ENCODE peak calls at places on chromosomes 13 and 19, in nine cellular contexts. E is Peyer's patch; G is T-helper 9 cell; N is AML-193; K is activated CD4-positive, alpha-beta T cell treated with anti-CD3 and anti-CD28 coated beads for 24 hours; L is activated T-helper 2 cell treated with anti-CD3 and anti-CD28 coated beads, Interferon-gamma antibody, Interleukin-2, Interleukin-4, amounts not matched to agents 10 μg/mL and 5 μg/mL and 100 μg/mL, durations not matched to agents 14 hours and 24 hours and 36 hours; X is IMR-90; I is ELF-1; V is cardiac muscle cell. A is an unnamed sample.
A peak's percentile ranks its signal among the peaks of the same experiment; 100 is the strongest.

GRCh38 chr19:48913114-48913513 is 13.0 kb downstream of the NUCB1 start:
- DNase-seq in G (no peak), X (no peak), N (no peak), E (no peak), I (peak; percentile 59), K (no peak), L (no peak), V (no peak), A (no peak)

GRCh38 chr13:106595623-106596022 is 27.7 kb upstream of the ARGLU1 start:
- DNase-seq in G (no peak), V (no peak), E (no peak), I (no peak), K (no peak), X (no peak), L (no peak), N (no peak), A (no peak)

GRCh38 chr13:75050419-75051066 is 431.4 kb downstream of the TBC1D4 start:
- DNase-seq in X (peak; percentile 1), V (no peak), L (no peak), G (no peak), I (no peak), K (no peak), N (no peak), E (no peak), A (no peak)

GRCh38 chr13:29975287-29975686 is 124.9 kb upstream of the UBL3 start:
- DNase-seq in G (no peak), V (no peak), E (no peak), L (no peak), I (no peak), X (no peak), N (no peak), K (no peak), A (no peak)

GRCh38 chr13:22744688-22745452 is 435.9 kb upstream of the SGCG start:
- DNase-seq in X (no peak), K (no peak), E (no peak), G (no peak), L (no peak), V (no peak), N (no peak), I (no peak), A (no peak)

GRCh38 chr19:47756953-47757608 is 11.7 kb downstream of the NOP53 start:
- DNase-seq in K (no peak), E (no peak), G (no peak), L (no peak), V (no peak), N (no peak), I (no peak), X (no peak), A (no peak)

GRCh38 chr19:33727331-33728028 is 69.2 kb upstream of the KCTD15 start:
- DNase-seq in V (no peak), G (no peak), I (no peak), N (no peak), K (no peak), E (no peak), X (no peak), L (no peak), A (no peak)

GRCh38 chr13:41345921-41346589 is 35.0 kb downstream of the NAA16 start:
- DNase-seq in K (no peak), I (no peak), G (no peak), E (no peak), N (no peak), V (no peak), X (peak; percentile 44), L (no peak), A (no peak)

GRCh38 chr19:49154279-49154678 is 917 bp downstream of the HRC start:
- DNase-seq in G (no peak), I (no peak), L (no peak), K (no peak), E (no peak), N (no peak), V (no peak), X (no peak), A (no peak)

GRCh38 chr19:38451629-38452028 is 18.1 kb downstream of the RYR1 start:
- DNase-seq in V (no peak), I (no peak), K (no peak), L (no peak), E (no peak), N (no peak), X (no peak), G (no peak), A (no peak)

GRCh38 chr19:18847516-18848463 is 16.0 kb downstream of the UPF1 start:
- DNase-seq in G (no peak), V (no peak), X (no peak), N (no peak), E (no peak), K (no peak), I (no peak), L (no peak), A (no peak)

GRCh38 chr19:31529121-31529520 is 179.9 kb upstream of the TSHZ3 start:
- DNase-seq in X (no peak), G (no peak), L (no peak), I (peak; percentile 63), K (no peak), V (no peak), E (no peak), N (no peak), A (no peak)

GRCh38 chr13:113033498-113033897 is 64.5 kb downstream of the MCF2L start:
- DNase-seq in I (no peak), L (no peak), V (no peak), E (no peak), G (no peak), X (no peak), N (no peak), K (no peak), A (no peak)

GRCh38 chr13:113117335-113117872 is 5.2 kb upstream of the F10 start:
- DNase-seq in K (no peak), I (no peak), N (no peak), G (no peak), V (no peak), L (no peak), X (no peak), E (no peak), A (no peak)

GRCh38 chr13:113603116-113603710 is 18.7 kb downstream of the TFDP1 start:
- DNase-seq in X (no peak), E (no peak), K (no peak), G (no peak), V (no peak), L (no peak), N (no peak), I (no peak), A (no peak)

GRCh38 chr19:13013649-13014048 is 18.4 kb downstream of the NFIX start:
- DNase-seq in G (no peak), K (no peak), N (no peak), I (no peak), X (no peak), E (no peak), L (no peak), V (no peak), A (no peak)

GRCh38 chr13:51044023-51044665 is 66.9 kb downstream of the C13orf42 start:
- DNase-seq in K (no peak), V (no peak), N (no peak), G (no peak), E (no peak), X (no peak), L (no peak), I (no peak), A (no peak)

GRCh38 chr13:82800391-82800790 is 1081.9 kb downstream of the SLITRK1 start:
- DNase-seq in V (no peak), K (no peak), N (no peak), L (no peak), E (no peak), G (no peak), I (no peak), X (no peak), A (no peak)

GRCh38 chr13:26967119-26968038 is 204.2 kb downstream of the USP12 start:
- DNase-seq in V (no peak), L (no peak), K (no peak), G (no peak), I (no peak), X (no peak), N (no peak), E (no peak), A (no peak)

GRCh38 chr19:6536138-6536671 is 5.4 kb downstream of the TNFSF9 start:
- DNase-seq in V (peak; percentile 32), K (peak; percentile 41), X (no peak), G (peak; percentile 56), L (peak; percentile 87), E (peak; percentile 86), N (peak; percentile 82), I (peak; percentile 78), A (peak; percentile 82)

GRCh38 chr13:52809310-52809769 is 39.1 kb downstream of the PCDH8 start:
- DNase-seq in I (peak; percentile 96), K (peak; percentile 2), V (peak; percentile 76), G (no peak), L (peak; percentile 51), N (peak; percentile 97), X (peak; percentile 39), E (peak; percentile 23), A (peak; percentile 58)

GRCh38 chr13:83325454-83325853 is 556.8 kb downstream of the SLITRK1 start:
- DNase-seq in X (peak; percentile 86), E (no peak), I (no peak), L (no peak), V (no peak), K (no peak), N (no peak), G (no peak), A (no peak)

GRCh38 chr19:2051771-2052704 is 994 bp upstream of the MKNK2 start:
- DNase-seq in G (peak; percentile 49), L (no peak), K (no peak), E (peak; percentile 65), V (no peak), N (no peak), X (no peak), I (no peak), A (peak; percentile 59)

GRCh38 chr13:111914241-111915103 is 152.5 kb upstream of the SOX1 start:
- DNase-seq in X (no peak), I (no peak), N (no peak), K (no peak), L (no peak), V (no peak), G (no peak), E (peak; percentile 1), A (no peak)

GRCh38 chr19:8517551-8518442 is 3.8 kb upstream of the ZNF414 start:
- DNase-seq in L (peak; percentile 69), V (no peak), I (no peak), E (peak; percentile 66), X (no peak), G (peak; percentile 35), N (peak; percentile 93), K (no peak), A (peak; percentile 31)

GRCh38 chr13:109704771-109705628 is 81.4 kb downstream of the IRS2 start:
- DNase-seq in X (no peak), K (no peak), N (peak; percentile 97), V (no peak), I (no peak), L (no peak), G (no peak), E (no peak), A (no peak)

GRCh38 chr19:3029070-3029923 is at the start of gene TLE2:
- DNase-seq in N (no peak), L (no peak), E (no peak), X (no peak), I (no peak), K (no peak), G (no peak), V (peak; percentile 39), A (no peak)

GRCh38 chr19:45571457-45572220 is 13.0 kb downstream of the OPA3 start:
- DNase-seq in I (no peak), K (no peak), V (no peak), L (no peak), X (no peak), N (no peak), E (no peak), G (no peak), A (no peak)

GRCh38 chr13:97224544-97225324 is 2.6 kb downstream of the MBNL2 start:
- DNase-seq in N (no peak), I (peak; percentile 19), E (no peak), L (no peak), V (no peak), K (no peak), X (peak; percentile 41), G (peak; percentile 26), A (peak; percentile 30)

GRCh38 chr19:447816-448546 is 12.9 kb downstream of the SHC2 start:
- DNase-seq in N (no peak), G (no peak), L (no peak), K (no peak), E (no peak), X (no peak), V (peak; percentile 28), I (no peak), A (no peak)

GRCh38 chr13:109151696-109152095 is 522.3 kb downstream of the MYO16 start:
- DNase-seq in V (no peak), G (no peak), X (no peak), E (no peak), N (no peak), L (no peak), K (no peak), I (no peak), A (no peak)

A was measured in stimulated activated naive CD8-positive, alpha-beta T cell treated with anti-CD3 and anti-CD28 coated beads, Interleukin-15, amount 100 ng/mL, for 72 hours.